ENCODE peak calls at places on chromosomes 4 and X, in five cellular contexts. One of them, this sample, is unnamed.
A peak's percentile ranks its signal among the peaks of the same experiment; 100 is the strongest.

GRCh38 chr4:78039678-78040077 is 17.4 kb upstream of the FRAS1 start:
- DNase-seq in GM12878: no peak
- DNase-seq in SK-N-SH: no peak
- DNase-seq in HCT116: no peak
- DNase-seq in HepG2: no peak
- DNase-seq in this sample: no peak

GRCh38 chr4:185709802-185710486 is 102.0 kb downstream of the SORBS2 start:
- DNase-seq in GM12878: no peak
- DNase-seq in SK-N-SH: no peak
- DNase-seq in HCT116: no peak
- DNase-seq in HepG2: peak; percentile 74
- DNase-seq in this sample: no peak

GRCh38 chrX:101397779-101398178 is 7.0 kb downstream of the RPL36A start:
- DNase-seq in GM12878: no peak
- DNase-seq in SK-N-SH: no peak
- DNase-seq in HCT116: no peak
- DNase-seq in HepG2: no peak
- DNase-seq in this sample: no peak

GRCh38 chr4:15034071-15034764 is 31.9 kb downstream of the CPEB2 start:
- DNase-seq in GM12878: no peak
- DNase-seq in SK-N-SH: no peak
- DNase-seq in HCT116: no peak
- DNase-seq in HepG2: no peak
- DNase-seq in this sample: no peak

GRCh38 chr4:185139736-185140135 is 3.3 kb upstream of the SLC25A4 start:
- DNase-seq in GM12878: no peak
- DNase-seq in SK-N-SH: no peak
- DNase-seq in HCT116: no peak
- DNase-seq in HepG2: no peak
- DNase-seq in this sample: no peak

GRCh38 chr4:24671824-24672223 is 87.5 kb upstream of the DHX15 start:
- DNase-seq in GM12878: no peak
- DNase-seq in SK-N-SH: no peak
- DNase-seq in HCT116: no peak
- DNase-seq in HepG2: no peak
- DNase-seq in this sample: no peak

GRCh38 chr4:102399021-102399420 is 53.7 kb upstream of the SLC39A8 start:
- DNase-seq in GM12878: no peak
- DNase-seq in SK-N-SH: no peak
- DNase-seq in HCT116: no peak
- DNase-seq in HepG2: no peak
- DNase-seq in this sample: no peak

GRCh38 chr4:78780093-78780492 is 3.9 kb downstream of the BMP2K start:
- DNase-seq in GM12878: no peak
- DNase-seq in SK-N-SH: no peak
- DNase-seq in HCT116: no peak
- DNase-seq in HepG2: no peak
- DNase-seq in this sample: no peak

GRCh38 chr4:128525939-128526630 is 238.5 kb upstream of the PGRMC2 start:
- DNase-seq in GM12878: no peak
- DNase-seq in SK-N-SH: no peak
- DNase-seq in HCT116: no peak
- DNase-seq in HepG2: no peak
- DNase-seq in this sample: no peak

GRCh38 chrX:101395789-101396188 is 5.0 kb downstream of the RPL36A start:
- DNase-seq in GM12878: no peak
- DNase-seq in SK-N-SH: no peak
- DNase-seq in HCT116: no peak
- DNase-seq in HepG2: peak; percentile 6
- DNase-seq in this sample: no peak

GRCh38 chr4:72357908-72358307 is 211.1 kb downstream of the ADAMTS3 start:
- DNase-seq in GM12878: no peak
- DNase-seq in SK-N-SH: no peak
- DNase-seq in HCT116: no peak
- DNase-seq in HepG2: no peak
- DNase-seq in this sample: no peak

GRCh38 chrX:9293051-9293496 is 171.8 kb upstream of the TBL1X start:
- DNase-seq in GM12878: no peak
- DNase-seq in SK-N-SH: peak; percentile 65
- DNase-seq in HCT116: no peak
- DNase-seq in HepG2: no peak
- DNase-seq in this sample: no peak

GRCh38 chrX:56248492-56248891 is 16.3 kb downstream of the KLF8 start:
- DNase-seq in GM12878: peak; percentile 40
- DNase-seq in SK-N-SH: peak; percentile 52
- DNase-seq in HCT116: peak; percentile 21
- DNase-seq in HepG2: peak; percentile 5
- DNase-seq in this sample: peak; percentile 37

GRCh38 chr4:146333187-146333894 is 119.0 kb downstream of the REELD1 start:
- DNase-seq in GM12878: peak; percentile 59
- DNase-seq in SK-N-SH: no peak
- DNase-seq in HCT116: no peak
- DNase-seq in HepG2: peak; percentile 7
- DNase-seq in this sample: no peak

GRCh38 chr4:27350161-27350560 is 489.5 kb downstream of the STIM2 start:
- DNase-seq in GM12878: no peak
- DNase-seq in SK-N-SH: no peak
- DNase-seq in HCT116: peak; percentile 37
- DNase-seq in HepG2: no peak
- DNase-seq in this sample: no peak

GRCh38 chrX:30948626-30949025 is 59.6 kb upstream of the TAB3 start:
- DNase-seq in GM12878: no peak
- DNase-seq in SK-N-SH: no peak
- DNase-seq in HCT116: no peak
- DNase-seq in HepG2: no peak
- DNase-seq in this sample: no peak

GRCh38 chr4:187019896-187020295 is 296.2 kb upstream of the FAT1 start:
- DNase-seq in GM12878: no peak
- DNase-seq in SK-N-SH: no peak
- DNase-seq in HCT116: no peak
- DNase-seq in HepG2: no peak
- DNase-seq in this sample: no peak

GRCh38 chr4:128163177-128164117 is 102.3 kb downstream of the LARP1B start:
- DNase-seq in GM12878: no peak
- DNase-seq in SK-N-SH: no peak
- DNase-seq in HCT116: peak; percentile 69
- DNase-seq in HepG2: peak; percentile 66
- DNase-seq in this sample: no peak

GRCh38 chr4:3367866-3368265 is 73.9 kb upstream of the HGFAC start:
- DNase-seq in GM12878: no peak
- DNase-seq in SK-N-SH: no peak
- DNase-seq in HCT116: no peak
- DNase-seq in HepG2: no peak
- DNase-seq in this sample: no peak

GRCh38 chr4:182695842-182696241 is 221.3 kb downstream of the DCTD start:
- DNase-seq in GM12878: no peak
- DNase-seq in SK-N-SH: no peak
- DNase-seq in HCT116: no peak
- DNase-seq in HepG2: no peak
- DNase-seq in this sample: no peak

GRCh38 chr4:17702666-17703065 is 78.8 kb downstream of the FAM184B start:
- DNase-seq in GM12878: no peak
- DNase-seq in SK-N-SH: no peak
- DNase-seq in HCT116: no peak
- DNase-seq in HepG2: no peak
- DNase-seq in this sample: no peak

GRCh38 chr4:56512166-56512565 is 6.6 kb downstream of the ARL9 start:
- DNase-seq in GM12878: no peak
- DNase-seq in SK-N-SH: no peak
- DNase-seq in HCT116: no peak
- DNase-seq in HepG2: no peak
- DNase-seq in this sample: no peak

GRCh38 chr4:92099851-92100250 is 203.9 kb upstream of the GRID2 start:
- DNase-seq in GM12878: no peak
- DNase-seq in SK-N-SH: peak; percentile 4
- DNase-seq in HCT116: no peak
- DNase-seq in HepG2: no peak
- DNase-seq in this sample: no peak

GRCh38 chrX:40573763-40574162 is 7.0 kb upstream of the ATP6AP2 start:
- DNase-seq in GM12878: no peak
- DNase-seq in SK-N-SH: no peak
- DNase-seq in HCT116: no peak
- DNase-seq in HepG2: peak; percentile 18
- DNase-seq in this sample: no peak

GRCh38 chr4:102454981-102455690 is 46.0 kb upstream of the NFKB1 start:
- DNase-seq in GM12878: no peak
- DNase-seq in SK-N-SH: no peak
- DNase-seq in HCT116: no peak
- DNase-seq in HepG2: no peak
- DNase-seq in this sample: no peak

GRCh38 chr4:110211007-110211769 is 12.8 kb upstream of the ELOVL6 start:
- DNase-seq in GM12878: no peak
- DNase-seq in SK-N-SH: peak; percentile 56
- DNase-seq in HCT116: no peak
- DNase-seq in HepG2: peak; percentile 53
- DNase-seq in this sample: peak; percentile 12

GRCh38 chr4:123110685-123111084 is 188.3 kb upstream of the NUDT6 start:
- DNase-seq in GM12878: no peak
- DNase-seq in SK-N-SH: no peak
- DNase-seq in HCT116: no peak
- DNase-seq in HepG2: no peak
- DNase-seq in this sample: no peak

GRCh38 chr4:74283614-74284013 is 24.7 kb upstream of the EPGN start:
- DNase-seq in GM12878: no peak
- DNase-seq in SK-N-SH: no peak
- DNase-seq in HCT116: peak; percentile 61
- DNase-seq in HepG2: no peak
- DNase-seq in this sample: no peak
- TF ChIP-seq JUND in GM12878: no peak
- TF ChIP-seq JUND in SK-N-SH: peak; percentile 91
- TF ChIP-seq JUND in HCT116: peak; percentile 79
- TF ChIP-seq JUND in HepG2: no peak
- TF ChIP-seq JUND in this sample: no peak

DNA sequence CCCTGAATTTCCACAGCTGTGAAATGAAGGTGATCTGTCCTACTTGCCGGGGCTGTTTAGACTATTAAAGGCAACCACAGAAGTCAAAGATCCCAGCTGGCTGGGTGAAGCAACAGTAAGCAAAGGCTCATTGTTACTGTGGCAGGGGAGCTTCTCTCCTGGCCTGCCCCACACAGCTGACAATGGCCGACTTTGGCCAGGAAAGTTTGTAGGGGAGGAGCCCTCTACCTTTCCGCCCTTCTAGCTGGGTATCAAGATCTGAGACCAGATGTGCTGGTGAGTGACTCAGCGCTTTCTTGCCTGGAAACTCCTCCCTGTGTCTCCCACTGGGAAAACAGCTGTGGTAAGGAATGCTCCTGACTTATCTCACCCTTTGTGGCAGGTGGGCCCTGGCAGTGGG is 21.1 kb downstream of the RASSF6 start:
- DNase-seq in GM12878: no peak
- DNase-seq in SK-N-SH: no peak
- DNase-seq in HCT116: peak; percentile 38
- DNase-seq in HepG2: peak; percentile 95
- DNase-seq in this sample: no peak
- TF ChIP-seq JUND in GM12878: no peak
- TF ChIP-seq JUND in SK-N-SH: no peak
- TF ChIP-seq JUND in HCT116: peak; percentile 26
- TF ChIP-seq JUND in HepG2: no peak
- TF ChIP-seq JUND in this sample: no peak

GRCh38 chr4:148200960-148201359 is 241.3 kb downstream of the NR3C2 start:
- DNase-seq in GM12878: no peak
- DNase-seq in SK-N-SH: no peak
- DNase-seq in HCT116: no peak
- DNase-seq in HepG2: no peak
- DNase-seq in this sample: no peak

GRCh38 chr4:148192526-148192925 is 249.7 kb downstream of the NR3C2 start:
- DNase-seq in GM12878: no peak
- DNase-seq in SK-N-SH: no peak
- DNase-seq in HCT116: no peak
- DNase-seq in HepG2: no peak
- DNase-seq in this sample: no peak

GRCh38 chr4:148196168-148196567 is 246.0 kb downstream of the NR3C2 start:
- DNase-seq in GM12878: no peak
- DNase-seq in SK-N-SH: no peak
- DNase-seq in HCT116: no peak
- DNase-seq in HepG2: no peak
- DNase-seq in this sample: no peak
- TF ChIP-seq JUND in GM12878: no peak
- TF ChIP-seq JUND in SK-N-SH: no peak
- TF ChIP-seq JUND in HCT116: no peak
- TF ChIP-seq JUND in HepG2: no peak
- TF ChIP-seq JUND in this sample: no peak

DNA sequence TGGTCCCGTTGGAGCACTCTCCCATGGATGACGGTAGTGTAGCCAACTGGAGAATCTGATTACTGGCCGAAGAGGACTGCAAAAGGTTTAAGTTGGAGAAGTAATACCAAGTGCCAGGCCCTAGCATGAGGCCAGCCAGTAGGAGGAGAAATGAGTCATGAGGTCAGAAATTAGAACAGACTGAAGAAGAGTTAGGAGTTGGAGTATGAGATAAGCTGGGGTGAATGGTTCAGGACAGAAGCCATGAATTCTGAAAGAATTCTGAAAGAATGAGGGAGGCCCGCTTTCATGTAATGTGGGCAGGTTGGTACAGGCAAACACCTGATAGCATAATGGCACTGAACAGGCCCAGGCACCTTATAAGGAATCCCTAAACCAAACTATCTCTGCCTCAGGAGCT is 18.4 kb upstream of the STK26 start:
- DNase-seq in GM12878: no peak
- DNase-seq in SK-N-SH: no peak
- DNase-seq in HCT116: no peak
- DNase-seq in HepG2: no peak
- DNase-seq in this sample: no peak
- TF ChIP-seq JUND in GM12878: no peak
- TF ChIP-seq JUND in SK-N-SH: no peak
- TF ChIP-seq JUND in HCT116: no peak
- TF ChIP-seq JUND in HepG2: no peak
- TF ChIP-seq JUND in this sample: no peak

DNA sequence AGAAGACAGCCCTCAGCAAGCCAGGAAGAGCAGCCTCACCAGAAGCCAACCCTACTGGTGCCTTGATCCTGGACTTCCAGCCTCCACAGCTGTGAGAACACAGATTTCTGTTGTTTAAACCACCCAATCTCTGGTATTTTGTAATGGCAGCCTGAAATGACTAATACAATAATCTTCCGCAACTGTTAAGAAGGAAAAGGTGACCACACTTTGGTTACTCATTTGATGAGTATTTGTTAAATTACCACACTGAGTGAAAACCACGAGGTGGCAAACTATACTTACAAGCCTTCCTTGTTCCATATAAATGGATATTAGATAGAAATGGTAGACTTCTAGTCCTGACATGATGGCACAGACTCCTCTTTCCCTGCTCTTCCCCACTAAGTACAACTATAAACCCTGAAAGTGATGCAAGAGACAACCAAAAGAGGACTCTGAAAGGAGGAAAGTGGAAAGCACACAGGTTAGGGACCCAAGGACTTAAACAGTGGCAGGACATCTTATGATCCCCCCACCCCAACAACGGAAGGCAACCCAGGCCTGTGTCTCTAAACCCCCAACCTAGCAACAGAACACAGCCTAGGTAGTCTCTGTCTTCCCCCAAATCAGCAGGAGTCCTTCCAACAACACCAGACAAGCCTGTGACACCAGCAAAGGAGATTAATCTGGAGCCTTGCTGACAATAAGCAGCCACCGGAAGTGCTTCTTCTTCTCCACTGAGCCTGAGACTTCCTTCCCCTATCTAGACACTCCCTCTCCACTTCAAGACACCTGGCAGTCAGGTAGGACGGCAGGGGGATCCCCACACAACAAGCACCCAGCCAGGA is 12.3 kb downstream of the ZNF182 start:
- DNase-seq in GM12878: no peak
- DNase-seq in SK-N-SH: no peak
- DNase-seq in HCT116: no peak
- DNase-seq in HepG2: no peak
- DNase-seq in this sample: no peak
- TF ChIP-seq JUND in GM12878: no peak
- TF ChIP-seq JUND in SK-N-SH: no peak
- TF ChIP-seq JUND in HCT116: no peak
- TF ChIP-seq JUND in HepG2: no peak
- TF ChIP-seq JUND in this sample: no peak